ENCODE peak calls at places on chromosomes 1 and 21, in six cellular contexts. B, S, A, J, C and F are unnamed samples.

GRCh38 chr1:116345830-116346229 is 27.2 kb upstream of the ATP1A1 start:
- DNase-seq in A (no peak), B (no peak), J (no peak), S (no peak), C (no peak), F (no peak)

GRCh38 chr1:193229136-193229535 is 42.7 kb upstream of the B3GALT2 start:
- DNase-seq in C (peak; percentile 10), J (peak; percentile 3), S (no peak), A (peak; percentile 37), B (no peak), F (peak; percentile 66)

GRCh38 chr1:78408830-78409229 is 81.9 kb upstream of the PTGFR start:
- DNase-seq in A (peak; percentile 3), S (no peak), B (no peak), C (no peak), J (peak; percentile 5), F (peak; percentile 32)

GRCh38 chr1:203026666-203027663 is 674 bp downstream of the PPFIA4 start:
- DNase-seq in A (no peak), B (no peak), S (peak; percentile 24), C (no peak), J (no peak), F (no peak)

GRCh38 chr1:93111561-93111960 is 32.5 kb downstream of the MTF2 start:
- DNase-seq in A (no peak), S (no peak), C (peak; percentile 4), B (no peak), J (no peak), F (no peak)

GRCh38 chr1:155174334-155175280 is 958 bp downstream of the TRIM46 start:
- DNase-seq in A (no peak), B (peak; percentile 68), C (no peak), S (peak; percentile 24), J (no peak), F (no peak)

GRCh38 chr1:156356875-156357534 is 12.0 kb upstream of the RHBG start:
- DNase-seq in S (peak; percentile 79), J (no peak), C (peak; percentile 65), B (peak; percentile 84), A (peak; percentile 61), F (peak; percentile 74)

GRCh38 chr1:240965581-240966091 is 353.7 kb upstream of the GREM2 start:
- DNase-seq in S (no peak), B (no peak), A (no peak), C (no peak), J (no peak), F (no peak)

GRCh38 chr1:247287460-247287859 is 31.6 kb downstream of the VN1R5 start:
- DNase-seq in B (no peak), A (no peak), J (no peak), C (no peak), S (no peak), F (no peak)

GRCh38 chr1:17607644-17608581 is 68.4 kb downstream of the ARHGEF10L start:
- DNase-seq in A (no peak), J (no peak), B (no peak), C (no peak), S (no peak), F (no peak)

GRCh38 chr1:1001057-1001630 is 1.2 kb upstream of the HES4 start:
- DNase-seq in S (no peak), C (no peak), A (no peak), B (peak; percentile 73), J (no peak), F (no peak)

GRCh38 chr1:111281411-111281810 is 9.2 kb upstream of the CHIA start:
- DNase-seq in B (peak; percentile 66), C (no peak), A (peak; percentile 37), J (no peak), S (no peak), F (peak; percentile 40)

GRCh38 chr1:58855351-58856165 is 71.7 kb upstream of the JUN start:
- DNase-seq in S (no peak), B (no peak), C (no peak), A (no peak), J (peak; percentile 37), F (peak; percentile 47)

GRCh38 chr21:43723648-43724047 is 4.7 kb downstream of the PDXK start:
- DNase-seq in A (no peak), B (no peak), J (no peak), C (no peak), S (no peak), F (no peak)

GRCh38 chr1:42957880-42958487 is 684 bp downstream of the SLC2A1 start:
- DNase-seq in A (peak; percentile 63), S (peak; percentile 46), J (peak; percentile 23), B (no peak), C (peak; percentile 81), F (no peak)

GRCh38 chr1:236051107-236051885 is 13.6 kb downstream of the NID1 start:
- DNase-seq in S (no peak), J (no peak), B (no peak), A (no peak), C (no peak), F (no peak)

GRCh38 chr1:174965006-174965971 is 34.5 kb upstream of the CACYBP start:
- DNase-seq in C (peak; percentile 51), S (peak; percentile 32), B (no peak), J (no peak), A (no peak), F (peak; percentile 26)

GRCh38 chr1:2528611-2528965 is 1.5 kb downstream of the HES5 start:
- DNase-seq in A (no peak), S (no peak), J (no peak), B (no peak), C (no peak), F (no peak)

GRCh38 chr21:41712201-41712600 is 54.7 kb downstream of the RIPK4 start:
- DNase-seq in A (no peak), B (peak; percentile 48), J (no peak), C (no peak), S (no peak), F (no peak)

GRCh38 chr1:226761322-226761721 is 22.2 kb upstream of the ITPKB start:
- DNase-seq in A (peak; percentile 32), B (no peak), J (no peak), C (no peak), S (no peak), F (peak; percentile 76)

GRCh38 chr21:33127154-33127893 is 57.4 kb downstream of the OLIG1 start:
- DNase-seq in A (peak; percentile 44), C (peak; percentile 82), S (peak; percentile 49), B (peak; percentile 77), J (peak; percentile 47), F (peak; percentile 58)

GRCh38 chr1:115811140-115811828 is 29.6 kb downstream of the NHLH2 start:
- DNase-seq in S (peak; percentile 91), B (peak; percentile 80), C (no peak), J (no peak), A (no peak), F (peak; percentile 55)

GRCh38 chr1:147699686-147700041 is 29.3 kb upstream of the ACP6 start:
- DNase-seq in A (no peak), B (no peak), C (no peak), S (no peak), J (no peak), F (no peak)

GRCh38 chr1:94757931-94758330 is 62.2 kb upstream of the SLC44A3 start:
- DNase-seq in J (peak; percentile 94), S (no peak), B (no peak), C (no peak), A (no peak), F (no peak)

GRCh38 chr1:157968503-157968902 is 24.9 kb upstream of the KIRREL1 start:
- DNase-seq in A (peak; percentile 89), C (peak; percentile 8), S (no peak), J (peak; percentile 20), B (no peak), F (peak; percentile 69)

GRCh38 chr1:115332813-115333608 is 5.0 kb downstream of the NGF start:
- DNase-seq in J (no peak), A (peak; percentile 76), S (no peak), B (no peak), C (peak; percentile 18), F (peak; percentile 94)

GRCh38 chr1:89989791-89990190 is 5.1 kb upstream of the ZNF326 start:
- DNase-seq in S (no peak), A (no peak), C (no peak), J (no peak), B (no peak), F (no peak)

GRCh38 chr21:42463861-42464515 is 32.0 kb downstream of the RSPH1 start:
- DNase-seq in B (no peak), J (peak; percentile 64), S (peak; percentile 73), A (peak; percentile 53), C (peak; percentile 74), F (peak; percentile 55)

GRCh38 chr1:210223174-210223904 is 9.3 kb upstream of the SERTAD4 start:
- DNase-seq in S (no peak), B (no peak), A (no peak), J (no peak), C (no peak), F (no peak)

GRCh38 chr1:37513795-37514349 is 694 bp downstream of the MEAF6 start:
- DNase-seq in B (peak; percentile 73), J (peak; percentile 4), A (peak; percentile 62), C (peak; percentile 42), S (peak; percentile 27), F (peak; percentile 53)

GRCh38 chr1:37514350-37515184 is at the start of gene MEAF6:
- DNase-seq in B (peak; percentile 93), A (peak; percentile 77), J (peak; percentile 62), S (peak; percentile 86), C (peak; percentile 90), F (peak; percentile 77)

GRCh38 chr1:37515185-37516034 is 844 bp upstream of the MEAF6 start:
- DNase-seq in J (no peak), S (no peak), A (no peak), B (no peak), C (no peak), F (no peak)

GRCh38 chr1:37517569-37517968 is 3.0 kb upstream of the MEAF6 start:
- DNase-seq in S (no peak), C (no peak), A (no peak), B (no peak), J (no peak), F (no peak)

GRCh38 chr1:37519613-37520012 is 5.0 kb upstream of the MEAF6 start:
- DNase-seq in B (no peak), C (no peak), S (no peak), A (no peak), J (no peak), F (no peak)
- H3K4me3 ChIP-seq in B (no peak overlapping the region), C (no peak overlapping the region), S (no peak overlapping the region), A (no peak overlapping the region), J (no peak overlapping the region), F (no peak overlapping the region)

GRCh38 chr1:209107535-209107934 is 476.0 kb upstream of the CAMK1G start:
- DNase-seq in J (no peak), B (no peak), C (no peak), S (no peak), A (no peak), F (no peak)
- H3K4me3 ChIP-seq in J (no peak overlapping the region), B (no peak overlapping the region), C (no peak overlapping the region), S (no peak overlapping the region), A (no peak overlapping the region), F (no peak overlapping the region)

GRCh38 chr1:179856286-179856685 is 21.3 kb downstream of the TOR1AIP2 start:
- DNase-seq in S (no peak), B (no peak), A (no peak), C (no peak), J (no peak), F (no peak)
- H3K4me3 ChIP-seq in S (no peak overlapping the region), B (no peak overlapping the region), A (no peak overlapping the region), C (no peak overlapping the region), J (no peak overlapping the region), F (no peak overlapping the region)

DNA sequence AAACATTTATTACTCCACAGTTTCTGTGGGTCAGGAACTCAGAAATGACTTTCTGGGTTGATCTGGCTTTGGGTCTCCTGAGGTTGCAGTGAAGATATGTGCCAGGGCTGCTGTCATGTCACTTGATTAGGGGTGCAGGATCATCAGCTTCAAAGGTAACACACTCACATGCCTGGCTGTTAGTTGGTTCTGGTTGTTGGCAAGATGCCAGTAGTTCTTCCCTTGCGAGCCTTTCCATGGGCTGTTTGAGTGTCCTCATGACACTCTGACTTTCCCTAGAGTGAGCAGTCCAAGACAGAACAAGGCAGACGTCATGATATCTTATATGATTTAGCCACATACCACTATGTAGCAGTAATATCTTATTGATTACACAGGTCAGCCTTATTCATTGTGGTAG is 1.8 kb downstream of the SWT1 start:
- DNase-seq in C (no peak), A (no peak), J (no peak), S (no peak), B (no peak), F (no peak)
- H3K4me3 ChIP-seq in C (no peak overlapping the region), A (no peak overlapping the region), J (no peak overlapping the region), S (no peak overlapping the region), B (no peak overlapping the region), F (no peak overlapping the region)